ENCODE peak calls at places on chromosomes 6 and 20, in nine cellular contexts. One of them, this sample, is unnamed.
A peak's percentile ranks its signal among the peaks of the same experiment; 100 is the strongest.

GRCh38 chr20:3654326-3655031 is 8.7 kb downstream of the GFRA4 start:
- DNase-seq in GM12892: no peak
- DNase-seq in GM23338: no peak
- DNase-seq in prostate gland: no peak
- DNase-seq in sigmoid colon: no peak
- DNase-seq in spleen: no peak
- DNase-seq in stomach: no peak
- DNase-seq in HepG2: no peak
- DNase-seq in GM12891: no peak
- DNase-seq in this sample: no peak

GRCh38 chr20:62317167-62317655 is 14.4 kb downstream of the ADRM1 start:
- DNase-seq in GM12892: no peak
- DNase-seq in GM23338: no peak
- DNase-seq in prostate gland: no peak
- DNase-seq in sigmoid colon: no peak
- DNase-seq in spleen: no peak
- DNase-seq in stomach: no peak
- DNase-seq in HepG2: no peak
- DNase-seq in GM12891: no peak
- DNase-seq in this sample: no peak

GRCh38 chr6:52735071-52735470 is 28.2 kb downstream of the GSTA2 start:
- DNase-seq in GM12892: no peak
- DNase-seq in GM23338: no peak
- DNase-seq in prostate gland: no peak
- DNase-seq in sigmoid colon: no peak
- DNase-seq in spleen: no peak
- DNase-seq in stomach: no peak
- DNase-seq in HepG2: peak; percentile 43
- DNase-seq in GM12891: no peak
- DNase-seq in this sample: no peak

GRCh38 chr20:48544402-48545333 is 283.1 kb downstream of the PREX1 start:
- DNase-seq in GM12892: no peak
- DNase-seq in GM23338: no peak
- DNase-seq in prostate gland: no peak
- DNase-seq in sigmoid colon: no peak
- DNase-seq in spleen: no peak
- DNase-seq in stomach: no peak
- DNase-seq in HepG2: no peak
- DNase-seq in GM12891: no peak
- DNase-seq in this sample: peak; percentile 11

GRCh38 chr6:38482466-38482865 is 157.3 kb downstream of the BTBD9 start:
- DNase-seq in GM12892: no peak
- DNase-seq in GM23338: no peak
- DNase-seq in prostate gland: no peak
- DNase-seq in sigmoid colon: no peak
- DNase-seq in spleen: no peak
- DNase-seq in stomach: no peak
- DNase-seq in HepG2: no peak
- DNase-seq in GM12891: no peak
- DNase-seq in this sample: no peak

GRCh38 chr6:149985506-149985937 is 21.8 kb downstream of the ULBP1 start:
- DNase-seq in GM12892: no peak
- DNase-seq in GM23338: no peak
- DNase-seq in prostate gland: no peak
- DNase-seq in sigmoid colon: no peak
- DNase-seq in spleen: no peak
- DNase-seq in stomach: no peak
- DNase-seq in HepG2: no peak
- DNase-seq in GM12891: no peak
- DNase-seq in this sample: no peak

GRCh38 chr6:64732888-64733287 is 974.1 kb downstream of the EYS start:
- DNase-seq in GM12892: no peak
- DNase-seq in GM23338: peak; percentile 45
- DNase-seq in prostate gland: no peak
- DNase-seq in sigmoid colon: no peak
- DNase-seq in spleen: no peak
- DNase-seq in stomach: no peak
- DNase-seq in HepG2: peak; percentile 9
- DNase-seq in GM12891: no peak
- DNase-seq in this sample: no peak

GRCh38 chr20:48789781-48790544 is 37.8 kb downstream of the PREX1 start:
- DNase-seq in GM12892: no peak
- DNase-seq in GM23338: no peak
- DNase-seq in prostate gland: no peak
- DNase-seq in sigmoid colon: peak; percentile 21
- DNase-seq in spleen: no peak
- DNase-seq in stomach: no peak
- DNase-seq in HepG2: no peak
- DNase-seq in GM12891: no peak
- DNase-seq in this sample: no peak

GRCh38 chr6:656460-657252 is at the start of gene HUS1B:
- DNase-seq in GM12892: no peak
- DNase-seq in GM23338: peak; percentile 58
- DNase-seq in prostate gland: no peak
- DNase-seq in sigmoid colon: no peak
- DNase-seq in spleen: no peak
- DNase-seq in stomach: no peak
- DNase-seq in HepG2: no peak
- DNase-seq in GM12891: no peak
- DNase-seq in this sample: no peak

GRCh38 chr6:42400886-42401604 is 50.7 kb downstream of the TRERF1 start:
- DNase-seq in GM12892: no peak
- DNase-seq in GM23338: no peak
- DNase-seq in prostate gland: no peak
- DNase-seq in sigmoid colon: no peak
- DNase-seq in spleen: no peak
- DNase-seq in stomach: no peak
- DNase-seq in HepG2: no peak
- DNase-seq in GM12891: no peak
- DNase-seq in this sample: no peak

GRCh38 chr6:72553531-72554202 is 68.2 kb upstream of the KCNQ5 start:
- DNase-seq in GM12892: no peak
- DNase-seq in GM23338: peak; percentile 47
- DNase-seq in prostate gland: no peak
- DNase-seq in sigmoid colon: no peak
- DNase-seq in spleen: no peak
- DNase-seq in stomach: no peak
- DNase-seq in HepG2: no peak
- DNase-seq in GM12891: no peak
- DNase-seq in this sample: no peak

GRCh38 chr6:36563237-36563927 is 16.1 kb upstream of the STK38 start:
- DNase-seq in GM12892: no peak
- DNase-seq in GM23338: no peak
- DNase-seq in prostate gland: no peak
- DNase-seq in sigmoid colon: no peak
- DNase-seq in spleen: no peak
- DNase-seq in stomach: no peak
- DNase-seq in HepG2: no peak
- DNase-seq in GM12891: no peak
- DNase-seq in this sample: no peak

GRCh38 chr6:158002951-158003853 is 21.5 kb downstream of the SYNJ2 start:
- DNase-seq in GM12892: no peak
- DNase-seq in GM23338: no peak
- DNase-seq in prostate gland: no peak
- DNase-seq in sigmoid colon: peak; percentile 87
- DNase-seq in spleen: peak; percentile 48
- DNase-seq in stomach: no peak
- DNase-seq in HepG2: no peak
- DNase-seq in GM12891: no peak
- DNase-seq in this sample: peak; percentile 38

GRCh38 chr6:91317247-91317646 is 730.4 kb upstream of the MAP3K7 start:
- DNase-seq in GM12892: no peak
- DNase-seq in GM23338: peak; percentile 39
- DNase-seq in prostate gland: no peak
- DNase-seq in sigmoid colon: no peak
- DNase-seq in spleen: no peak
- DNase-seq in stomach: no peak
- DNase-seq in HepG2: no peak
- DNase-seq in GM12891: no peak
- DNase-seq in this sample: no peak

GRCh38 chr6:47924001-47924400 is 142.2 kb downstream of the OPN5 start:
- DNase-seq in GM12892: no peak
- DNase-seq in GM23338: no peak
- DNase-seq in prostate gland: no peak
- DNase-seq in sigmoid colon: no peak
- DNase-seq in spleen: no peak
- DNase-seq in stomach: no peak
- DNase-seq in HepG2: no peak
- DNase-seq in GM12891: no peak
- DNase-seq in this sample: no peak

GRCh38 chr6:99252421-99252820 is 97.1 kb downstream of the FAXC start:
- DNase-seq in GM12892: no peak
- DNase-seq in GM23338: no peak
- DNase-seq in prostate gland: no peak
- DNase-seq in sigmoid colon: no peak
- DNase-seq in spleen: no peak
- DNase-seq in stomach: no peak
- DNase-seq in HepG2: no peak
- DNase-seq in GM12891: no peak
- DNase-seq in this sample: no peak

GRCh38 chr6:14501914-14502313 is 384.3 kb downstream of the CD83 start:
- DNase-seq in GM12892: no peak
- DNase-seq in GM23338: no peak
- DNase-seq in prostate gland: no peak
- DNase-seq in sigmoid colon: no peak
- DNase-seq in spleen: no peak
- DNase-seq in stomach: no peak
- DNase-seq in HepG2: no peak
- DNase-seq in GM12891: no peak
- DNase-seq in this sample: no peak

GRCh38 chr6:166617359-166617758 is 9.7 kb downstream of the RPS6KA2 start:
- DNase-seq in GM12892: no peak
- DNase-seq in GM23338: no peak
- DNase-seq in prostate gland: no peak
- DNase-seq in sigmoid colon: no peak
- DNase-seq in spleen: no peak
- DNase-seq in stomach: no peak
- DNase-seq in HepG2: no peak
- DNase-seq in GM12891: no peak
- DNase-seq in this sample: no peak

GRCh38 chr6:166616261-166617226 is 10.5 kb downstream of the RPS6KA2 start:
- DNase-seq in GM12892: no peak
- DNase-seq in GM23338: no peak
- DNase-seq in prostate gland: no peak
- DNase-seq in sigmoid colon: no peak
- DNase-seq in spleen: no peak
- DNase-seq in stomach: no peak
- DNase-seq in HepG2: no peak
- DNase-seq in GM12891: no peak
- DNase-seq in this sample: no peak

GRCh38 chr6:166614589-166614988 is 12.5 kb downstream of the RPS6KA2 start:
- DNase-seq in GM12892: no peak
- DNase-seq in GM23338: no peak
- DNase-seq in prostate gland: no peak
- DNase-seq in sigmoid colon: no peak
- DNase-seq in spleen: no peak
- DNase-seq in stomach: no peak
- DNase-seq in HepG2: no peak
- DNase-seq in GM12891: no peak
- DNase-seq in this sample: no peak

GRCh38 chr6:166614171-166614583 is 12.9 kb downstream of the RPS6KA2 start:
- DNase-seq in GM12892: no peak
- DNase-seq in GM23338: no peak
- DNase-seq in prostate gland: no peak
- DNase-seq in sigmoid colon: no peak
- DNase-seq in spleen: no peak
- DNase-seq in stomach: no peak
- DNase-seq in HepG2: no peak
- DNase-seq in GM12891: no peak
- DNase-seq in this sample: no peak

GRCh38 chr6:166615059-166615770 is 11.8 kb downstream of the RPS6KA2 start:
- DNase-seq in GM12892: no peak
- DNase-seq in GM23338: no peak
- DNase-seq in prostate gland: no peak
- DNase-seq in sigmoid colon: no peak
- DNase-seq in spleen: no peak
- DNase-seq in stomach: no peak
- DNase-seq in HepG2: no peak
- DNase-seq in GM12891: no peak
- DNase-seq in this sample: no peak
- TF ChIP-seq POLR2AphosphoS5 in GM12892: no peak
- TF ChIP-seq POLR2AphosphoS5 in GM23338: no peak
- TF ChIP-seq POLR2AphosphoS5 in prostate gland: peak; percentile 42
- TF ChIP-seq POLR2AphosphoS5 in sigmoid colon: no peak
- TF ChIP-seq POLR2AphosphoS5 in spleen: no peak
- TF ChIP-seq POLR2AphosphoS5 in stomach: peak; percentile 43
- TF ChIP-seq POLR2AphosphoS5 in HepG2: no peak
- TF ChIP-seq POLR2AphosphoS5 in GM12891: no peak
- TF ChIP-seq POLR2AphosphoS5 in this sample: peak; percentile 26

GRCh38 chr6:2952557-2953095 is 18.7 kb downstream of the SERPINB6 start:
- DNase-seq in GM12892: peak; percentile 48
- DNase-seq in GM23338: peak; percentile 95
- DNase-seq in prostate gland: peak; percentile 75
- DNase-seq in sigmoid colon: peak; percentile 93
- DNase-seq in spleen: peak; percentile 88
- DNase-seq in stomach: peak; percentile 82
- DNase-seq in HepG2: peak; percentile 72
- DNase-seq in GM12891: no peak
- DNase-seq in this sample: peak; percentile 87
- TF ChIP-seq POLR2AphosphoS5 in GM12892: no peak
- TF ChIP-seq POLR2AphosphoS5 in GM23338: no peak
- TF ChIP-seq POLR2AphosphoS5 in prostate gland: peak; percentile 81
- TF ChIP-seq POLR2AphosphoS5 in sigmoid colon: no peak
- TF ChIP-seq POLR2AphosphoS5 in spleen: peak; percentile 80
- TF ChIP-seq POLR2AphosphoS5 in stomach: no peak
- TF ChIP-seq POLR2AphosphoS5 in HepG2: no peak
- TF ChIP-seq POLR2AphosphoS5 in GM12891: no peak
- TF ChIP-seq POLR2AphosphoS5 in this sample: peak; percentile 31

GRCh38 chr6:45076217-45076616 is 251.9 kb upstream of the RUNX2 start:
- DNase-seq in GM12892: no peak
- DNase-seq in GM23338: no peak
- DNase-seq in prostate gland: no peak
- DNase-seq in sigmoid colon: no peak
- DNase-seq in spleen: no peak
- DNase-seq in stomach: no peak
- DNase-seq in HepG2: no peak
- DNase-seq in GM12891: no peak
- DNase-seq in this sample: no peak
- TF ChIP-seq POLR2AphosphoS5 in GM12892: no peak
- TF ChIP-seq POLR2AphosphoS5 in GM23338: no peak
- TF ChIP-seq POLR2AphosphoS5 in prostate gland: no peak
- TF ChIP-seq POLR2AphosphoS5 in sigmoid colon: no peak
- TF ChIP-seq POLR2AphosphoS5 in spleen: no peak
- TF ChIP-seq POLR2AphosphoS5 in stomach: no peak
- TF ChIP-seq POLR2AphosphoS5 in HepG2: no peak
- TF ChIP-seq POLR2AphosphoS5 in GM12891: no peak
- TF ChIP-seq POLR2AphosphoS5 in this sample: no peak

GRCh38 chr6:96794980-96795379 is 42.3 kb downstream of the GPR63 start:
- DNase-seq in GM12892: no peak
- DNase-seq in GM23338: peak; percentile 45
- DNase-seq in prostate gland: no peak
- DNase-seq in sigmoid colon: no peak
- DNase-seq in spleen: no peak
- DNase-seq in stomach: no peak
- DNase-seq in HepG2: no peak
- DNase-seq in GM12891: no peak
- DNase-seq in this sample: no peak
- TF ChIP-seq POLR2AphosphoS5 in GM12892: no peak
- TF ChIP-seq POLR2AphosphoS5 in GM23338: no peak
- TF ChIP-seq POLR2AphosphoS5 in prostate gland: no peak
- TF ChIP-seq POLR2AphosphoS5 in sigmoid colon: no peak
- TF ChIP-seq POLR2AphosphoS5 in spleen: no peak
- TF ChIP-seq POLR2AphosphoS5 in stomach: no peak
- TF ChIP-seq POLR2AphosphoS5 in HepG2: no peak
- TF ChIP-seq POLR2AphosphoS5 in GM12891: no peak
- TF ChIP-seq POLR2AphosphoS5 in this sample: no peak

GRCh38 chr20:21575981-21576740 is 62.3 kb upstream of the NKX2-2 start:
- DNase-seq in GM12892: no peak
- DNase-seq in GM23338: no peak
- DNase-seq in prostate gland: no peak
- DNase-seq in sigmoid colon: no peak
- DNase-seq in spleen: no peak
- DNase-seq in stomach: no peak
- DNase-seq in HepG2: no peak
- DNase-seq in GM12891: no peak
- DNase-seq in this sample: no peak
- TF ChIP-seq POLR2AphosphoS5 in GM12892: no peak
- TF ChIP-seq POLR2AphosphoS5 in GM23338: no peak
- TF ChIP-seq POLR2AphosphoS5 in prostate gland: no peak
- TF ChIP-seq POLR2AphosphoS5 in sigmoid colon: no peak
- TF ChIP-seq POLR2AphosphoS5 in spleen: no peak
- TF ChIP-seq POLR2AphosphoS5 in stomach: no peak
- TF ChIP-seq POLR2AphosphoS5 in HepG2: no peak
- TF ChIP-seq POLR2AphosphoS5 in GM12891: no peak
- TF ChIP-seq POLR2AphosphoS5 in this sample: no peak

This sample was measured in transverse colon.